ENCODE peak calls at places on chromosomes 4 and X, in five cellular contexts. One of them, this sample, is unnamed.

GRCh38 chr4:137998666-137999429 is 243.3 kb downstream of the SLC7A11 start:
- DNase-seq in astrocyte of the spinal cord: peak
- DNase-seq in colonic mucosa: no peak
- DNase-seq in HFF-Myc: no peak
- DNase-seq in amniotic stem cell: no peak
- DNase-seq in this sample: no peak

GRCh38 chr4:26030780-26031179 is 116.8 kb downstream of the SMIM20 start:
- DNase-seq in astrocyte of the spinal cord: no peak
- DNase-seq in colonic mucosa: no peak
- DNase-seq in HFF-Myc: no peak
- DNase-seq in amniotic stem cell: no peak
- DNase-seq in this sample: no peak

GRCh38 chr4:14364953-14365533 is 637.2 kb upstream of the CPEB2 start:
- DNase-seq in astrocyte of the spinal cord: no peak
- DNase-seq in colonic mucosa: no peak
- DNase-seq in HFF-Myc: no peak
- DNase-seq in amniotic stem cell: no peak
- DNase-seq in this sample: no peak

GRCh38 chr4:56655627-56656345 is 25.3 kb downstream of the HOPX start:
- DNase-seq in astrocyte of the spinal cord: no peak
- DNase-seq in colonic mucosa: no peak
- DNase-seq in HFF-Myc: no peak
- DNase-seq in amniotic stem cell: no peak
- DNase-seq in this sample: no peak

GRCh38 chrX:13151806-13152510 is 107.5 kb upstream of the FAM9C start:
- DNase-seq in astrocyte of the spinal cord: peak
- DNase-seq in colonic mucosa: no peak
- DNase-seq in HFF-Myc: no peak
- DNase-seq in amniotic stem cell: no peak
- DNase-seq in this sample: no peak

GRCh38 chr4:59126159-59126558 is 2016.0 kb upstream of the IGFBP7 start:
- DNase-seq in astrocyte of the spinal cord: no peak
- DNase-seq in colonic mucosa: no peak
- DNase-seq in HFF-Myc: no peak
- DNase-seq in amniotic stem cell: no peak
- DNase-seq in this sample: no peak

GRCh38 chrX:119417842-119418241 is 18.7 kb downstream of the SLC25A43 start:
- DNase-seq in astrocyte of the spinal cord: peak
- DNase-seq in colonic mucosa: no peak
- DNase-seq in HFF-Myc: no peak
- DNase-seq in amniotic stem cell: no peak
- DNase-seq in this sample: peak

GRCh38 chr4:31107362-31107761 is 387.2 kb downstream of the PCDH7 start:
- DNase-seq in astrocyte of the spinal cord: no peak
- DNase-seq in colonic mucosa: no peak
- DNase-seq in HFF-Myc: no peak
- DNase-seq in amniotic stem cell: no peak
- DNase-seq in this sample: no peak

GRCh38 chr4:78482281-78482680 is 69.3 kb upstream of the ANXA3 start:
- DNase-seq in astrocyte of the spinal cord: no peak
- DNase-seq in colonic mucosa: no peak
- DNase-seq in HFF-Myc: no peak
- DNase-seq in amniotic stem cell: no peak
- DNase-seq in this sample: no peak

GRCh38 chr4:158783775-158784174 is 14.9 kb downstream of the FNIP2 start:
- DNase-seq in astrocyte of the spinal cord: peak
- DNase-seq in colonic mucosa: no peak
- DNase-seq in HFF-Myc: no peak
- DNase-seq in amniotic stem cell: no peak
- DNase-seq in this sample: peak

This sample was measured in Kasumi-1.